ENCODE peak calls at places on chromosome 14, in four cellular contexts. X, P, W and Q are unnamed samples.

GRCh38 chr14:100388137-100389050 is 65.3 kb downstream of the SLC25A47 start:
- DNase-seq in P (no peak), W (no peak), X (no peak), Q (no peak)

GRCh38 chr14:22003471-22003870 is 329.9 kb upstream of the OR4E1 start:
- DNase-seq in W (no peak), X (no peak), P (no peak), Q (no peak)

GRCh38 chr14:103361868-103362267 is 23.3 kb upstream of the MARK3 start:
- DNase-seq in W (peak), P (peak), X (no peak), Q (no peak)

GRCh38 chr14:21251215-21251614 is 18.0 kb downstream of the HNRNPC start:
- DNase-seq in W (no peak), P (no peak), X (no peak), Q (no peak)

GRCh38 chr14:35213869-35214387 is 78.3 kb upstream of the PSMA6 start:
- DNase-seq in X (no peak), P (no peak), W (peak), Q (no peak)

GRCh38 chr14:75252254-75252837 is 26.3 kb upstream of the FOS start:
- DNase-seq in P (no peak), W (peak), X (no peak), Q (no peak)

GRCh38 chr14:89807151-89807550 is 147.4 kb downstream of the EFCAB11 start:
- DNase-seq in W (no peak), P (no peak), X (no peak), Q (no peak)

GRCh38 chr14:104383931-104384775 is 195.4 kb upstream of the C14orf180 start:
- DNase-seq in W (no peak), X (peak), P (no peak), Q (peak)